ENCODE peak calls at places on chromosomes 5 and 9, in five cellular contexts. F is body of pancreas, H is A549, W is breast epithelium, K is gastrocnemius medialis. Z is an unnamed sample.

GRCh38 chr5:178372091-178372695 is 139.6 kb upstream of the PHYKPL start:
- DNase-seq in H (no peak), F (no peak), W (no peak), K (no peak), Z (no peak)

GRCh38 chr9:117145811-117146490 is 268.9 kb downstream of the ASTN2 start:
- DNase-seq in W (no peak), H (no peak), K (no peak), F (no peak), Z (no peak)

GRCh38 chr9:69971643-69972449 is 71.8 kb upstream of the MAMDC2 start:
- DNase-seq in H (peak), F (peak), W (peak), K (peak), Z (peak)

GRCh38 chr5:10469253-10470030 is 27.8 kb downstream of the ROPN1L start:
- DNase-seq in H (no peak), W (no peak), K (no peak), F (no peak), Z (peak)

GRCh38 chr9:71744754-71745521 is 23.4 kb downstream of the CEMIP2 start:
- DNase-seq in H (no peak), F (no peak), K (no peak), W (no peak), Z (no peak)

GRCh38 chr5:107370569-107370968 is 300.2 kb downstream of the EFNA5 start:
- DNase-seq in K (no peak), F (no peak), H (no peak), W (no peak), Z (peak)

GRCh38 chr5:154355141-154355611 is 90.6 kb upstream of the SAP30L start:
- DNase-seq in H (no peak), F (no peak), K (peak), W (no peak), Z (no peak)

GRCh38 chr5:76403713-76403962 is 553 bp downstream of the IQGAP2 start:
- DNase-seq in F (no peak), W (no peak), K (no peak), H (peak), Z (no peak)

GRCh38 chr9:113574381-113575262 is 111.1 kb downstream of the RGS3 start:
- DNase-seq in H (no peak), W (peak), K (no peak), F (no peak), Z (peak)

GRCh38 chr9:126373241-126373640 is 46.6 kb downstream of the MVB12B start:
- DNase-seq in F (no peak), K (no peak), W (no peak), H (peak), Z (peak)

GRCh38 chr5:8864053-8864452 is 681.8 kb downstream of the SEMA5A start:
- DNase-seq in W (no peak), H (no peak), F (no peak), K (no peak), Z (peak)

GRCh38 chr5:167870055-167870454 is 421.4 kb upstream of the WWC1 start:
- DNase-seq in K (no peak), W (no peak), F (no peak), H (no peak), Z (no peak)

GRCh38 chr5:179326176-179326997 is 18.9 kb downstream of the ADAMTS2 start:
- DNase-seq in K (peak), F (no peak), H (no peak), W (no peak), Z (no peak)

GRCh38 chr9:78049484-78049883 is 17.9 kb upstream of the GNAQ start:
- DNase-seq in F (no peak), W (no peak), H (no peak), K (no peak), Z (no peak)

GRCh38 chr5:388266-389196 is 54.4 kb upstream of the EXOC3 start:
- DNase-seq in W (no peak), H (no peak), F (no peak), K (no peak), Z (no peak)

GRCh38 chr5:149795360-149795759 is 65.2 kb downstream of the PPARGC1B start:
- DNase-seq in W (no peak), K (peak), F (no peak), H (no peak), Z (no peak)

GRCh38 chr5:126445502-126446174 is 22.4 kb downstream of the GRAMD2B start:
- DNase-seq in K (no peak), W (no peak), H (no peak), F (no peak), Z (peak)

GRCh38 chr9:14710804-14711203 is 11.7 kb downstream of the CER1 start:
- DNase-seq in F (no peak), W (no peak), H (no peak), K (no peak), Z (peak)

GRCh38 chr5:134794136-134794535 is 35.6 kb downstream of the DDX46 start:
- DNase-seq in W (no peak), K (no peak), F (no peak), H (no peak), Z (peak)

GRCh38 chr9:92807757-92808725 is 43.4 kb upstream of the BICD2 start:
- DNase-seq in K (no peak), H (no peak), F (no peak), W (no peak), Z (no peak)

GRCh38 chr9:24932785-24933184 is 387.1 kb upstream of the IZUMO3 start:
- DNase-seq in W (no peak), K (no peak), H (no peak), F (no peak), Z (no peak)

GRCh38 chr5:103224118-103224893 is 34.3 kb upstream of the MACIR start:
- DNase-seq in F (peak), W (no peak), H (no peak), K (no peak), Z (peak)

GRCh38 chr5:59104400-59105117 is 521.7 kb downstream of the RAB3C start:
- DNase-seq in F (no peak), K (no peak), H (no peak), W (no peak), Z (no peak)

GRCh38 chr5:171418982-171419662 is at the start of gene FGF18:
- DNase-seq in W (no peak), H (peak), K (no peak), F (no peak), Z (no peak)

GRCh38 chr9:115111854-115112253 is 6.1 kb downstream of the TNC start:
- DNase-seq in H (no peak), W (no peak), F (no peak), K (no peak), Z (no peak)

GRCh38 chr9:135034106-135034505 is 53.4 kb upstream of the OLFM1 start:
- DNase-seq in F (peak), W (peak), K (no peak), H (no peak), Z (no peak)

GRCh38 chr5:168528521-168529360 is at the start of gene FBLL1:
- DNase-seq in W (no peak), F (no peak), K (no peak), H (no peak), Z (no peak)

GRCh38 chr5:143395638-143396352 is 7.7 kb downstream of the NR3C1 start:
- DNase-seq in H (no peak), F (no peak), W (no peak), K (no peak), Z (peak)
- H3K4me3 ChIP-seq in H (peak), F (no peak), W (peak), K (peak), Z (peak)

DNA sequence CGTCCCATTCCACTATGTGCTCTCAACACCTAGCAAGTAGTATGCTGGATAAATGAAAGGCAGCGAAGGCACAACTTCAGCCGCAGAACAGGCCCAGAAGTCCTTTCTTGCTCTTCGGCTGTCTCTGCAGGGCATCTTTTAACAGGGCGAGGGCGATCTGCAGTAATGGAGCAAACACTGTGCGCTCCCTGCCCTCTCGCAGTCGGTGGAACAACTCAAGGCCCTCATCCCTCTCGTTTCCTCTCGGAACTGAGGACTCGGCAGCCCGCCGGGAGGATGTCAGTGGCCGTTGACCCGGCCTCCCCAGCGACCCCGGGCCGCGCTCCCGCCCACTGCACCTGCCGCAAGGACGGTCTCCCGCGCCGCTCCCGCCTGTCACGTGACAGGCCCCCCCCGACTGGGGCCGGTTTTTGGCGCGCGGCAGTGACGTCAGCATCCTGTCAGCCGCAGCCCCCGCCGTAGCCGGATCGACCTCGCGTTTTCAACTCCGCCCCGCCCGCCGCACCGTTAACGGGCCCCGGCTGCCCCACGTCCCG is 1.1 kb downstream of the ZNF367 start:
- DNase-seq in W (peak), H (peak), F (peak), K (peak), Z (peak)
- TF ChIP-seq CTCF in W (no peak), H (no peak), F (peak), K (peak), Z (peak)

GRCh38 chr9:110578896-110579752 is at the start of gene SVEP1:
- DNase-seq in W (no peak), K (peak), F (peak), H (peak), Z (peak)
- H3K4me3 ChIP-seq in W (peak), K (peak), F (peak), H (peak), Z (peak)

GRCh38 chr5:159441441-159441840 is 111.2 kb upstream of the IL12B start:
- DNase-seq in K (no peak), W (no peak), H (peak), F (no peak), Z (no peak)
- TF ChIP-seq CTCF in K (no peak), W (no peak), H (peak), F (no peak), Z (peak)

GRCh38 chr5:56479126-56479525 is 246.0 kb upstream of the ANKRD55 start:
- DNase-seq in W (no peak), K (no peak), H (no peak), F (no peak), Z (no peak)
- H3K4me3 ChIP-seq in W (no peak), K (no peak), H (no peak), F (no peak), Z (no peak)